ENCODE peak calls at places on chromosome 9, in six cellular contexts. H is BE2C, N is hepatocyte, M is upper lobe of right lung, E is brain microvascular endothelial cell, W is GM06990. Q is an unnamed sample.

GRCh38 chr9:21995652-21996275 is 1.2 kb downstream of the CDKN2B-AS1 start:
- DNase-seq in H (peak), N (peak), M (peak), E (no peak), W (peak), Q (peak)

GRCh38 chr9:81627481-81627880 is 61.9 kb downstream of the TLE1 start:
- DNase-seq in H (no peak), N (no peak), M (no peak), E (no peak), W (no peak), Q (no peak)

GRCh38 chr9:34256104-34256503 is 73.0 kb downstream of the KIF24 start:
- DNase-seq in H (peak), N (no peak), M (no peak), E (no peak), W (no peak), Q (no peak)

GRCh38 chr9:117616436-117616835 is 87.8 kb upstream of the TLR4 start:
- DNase-seq in H (peak), N (no peak), M (no peak), E (no peak), W (no peak), Q (no peak)

GRCh38 chr9:79686381-79687130 is 114.8 kb downstream of the TLE4 start:
- DNase-seq in H (no peak), N (no peak), M (no peak), E (peak), W (no peak), Q (no peak)

GRCh38 chr9:116064970-116065369 is 88.6 kb upstream of the PAPPA start:
- DNase-seq in H (no peak), N (no peak), M (no peak), E (no peak), W (no peak), Q (no peak)

GRCh38 chr9:27227192-27227591 is 69.8 kb downstream of the EQTN start:
- DNase-seq in H (no peak), N (no peak), M (no peak), E (peak), W (no peak), Q (no peak)

GRCh38 chr9:38343037-38343436 is 49.5 kb upstream of the ALDH1B1 start:
- DNase-seq in H (no peak), N (no peak), M (no peak), E (no peak), W (no peak), Q (no peak)

GRCh38 chr9:117160254-117160653 is 254.6 kb downstream of the ASTN2 start:
- DNase-seq in H (no peak), N (no peak), M (no peak), E (no peak), W (no peak), Q (no peak)

GRCh38 chr9:68895741-68896478 is 118.0 kb downstream of the PRKACG start:
- DNase-seq in H (no peak), N (no peak), M (no peak), E (peak), W (peak), Q (peak)

GRCh38 chr9:137965177-137965795 is 87.7 kb downstream of the CACNA1B start:
- DNase-seq in H (no peak), N (no peak), M (peak), E (no peak), W (no peak), Q (no peak)

GRCh38 chr9:98087420-98088354 is 31.2 kb downstream of the NANS start:
- DNase-seq in H (no peak), N (peak), M (peak), E (peak), W (peak), Q (peak)

GRCh38 chr9:101399641-101399965 is 952 bp downstream of the ZNF189 start:
- DNase-seq in H (no peak), N (no peak), M (no peak), E (no peak), W (no peak), Q (no peak)

GRCh38 chr9:8863886-8864881 is 1064.6 kb upstream of the DMAC1 start:
- DNase-seq in H (no peak), N (no peak), M (no peak), E (no peak), W (no peak), Q (no peak)

GRCh38 chr9:70421272-70422180 is 7.1 kb upstream of the KLF9 start:
- DNase-seq in H (no peak), N (peak), M (no peak), E (no peak), W (no peak), Q (no peak)

GRCh38 chr9:128927731-128928411 is 7.1 kb downstream of the PHYHD1 start:
- DNase-seq in H (peak), N (peak), M (no peak), E (peak), W (no peak), Q (peak)

GRCh38 chr9:87793292-87793691 is 67.4 kb downstream of the CTSL start:
- DNase-seq in H (no peak), N (peak), M (no peak), E (peak), W (no peak), Q (no peak)

DNA sequence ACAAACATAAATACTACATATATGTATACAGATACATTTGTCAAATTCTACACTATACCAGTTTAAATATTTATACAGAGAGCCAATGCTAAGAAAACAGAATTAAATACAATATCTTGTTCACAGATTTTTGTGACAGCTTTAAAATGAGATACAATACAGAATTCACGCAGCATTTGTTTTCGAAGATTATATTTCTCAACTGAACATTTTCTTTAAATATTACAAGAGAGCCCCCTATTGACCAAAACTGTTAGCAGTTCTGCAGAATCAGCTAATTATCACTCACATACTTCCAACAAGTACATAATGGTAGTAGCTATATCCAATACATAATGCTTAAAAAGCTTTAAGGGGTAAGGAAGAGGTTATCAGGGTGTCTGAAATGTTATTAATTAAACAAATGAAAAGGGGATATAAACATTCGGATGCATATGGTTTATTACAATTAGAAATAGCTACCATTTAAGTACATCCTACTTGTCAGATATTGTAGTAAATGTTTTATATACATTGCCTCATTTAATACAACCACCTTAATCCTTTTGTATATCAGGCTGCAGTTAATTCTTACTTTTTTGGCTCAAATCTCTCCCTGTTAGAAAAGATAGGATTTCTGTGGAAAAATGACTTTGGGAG is 31.7 kb downstream of the ZDHHC21 start:
- DNase-seq in H (no peak), N (peak), M (no peak), E (peak), W (no peak), Q (peak)
- TF ChIP-seq CTCF in H (peak), N (peak), M (peak), E (peak), W (peak), Q (peak)

GRCh38 chr9:114002271-114002985 is 75.7 kb downstream of the AMBP start:
- DNase-seq in H (no peak), N (no peak), M (no peak), E (no peak), W (no peak), Q (no peak)
- TF ChIP-seq CTCF in H (no peak), N (no peak), M (no peak), E (no peak), W (no peak), Q (no peak)

GRCh38 chr9:123927625-123928308 is 2.2 kb downstream of the DENND1A start:
- DNase-seq in H (no peak), N (peak), M (no peak), E (no peak), W (peak), Q (no peak)

GRCh38 chr9:123928471-123929176 is 1.3 kb downstream of the DENND1A start:
- DNase-seq in H (no peak), N (no peak), M (no peak), E (no peak), W (peak), Q (no peak)

GRCh38 chr9:123926986-123927385 is 2.9 kb downstream of the DENND1A start:
- DNase-seq in H (no peak), N (no peak), M (no peak), E (no peak), W (no peak), Q (no peak)

GRCh38 chr9:123929177-123929869 is 603 bp downstream of the DENND1A start:
- DNase-seq in H (no peak), N (peak), M (no peak), E (no peak), W (peak), Q (peak)

GRCh38 chr9:123929870-123930831 is at the start of gene DENND1A:
- DNase-seq in H (peak), N (peak), M (peak), E (peak), W (peak), Q (peak)
- TF ChIP-seq CTCF in H (no peak), N (no peak), M (no peak), E (no peak), W (no peak), Q (no peak)

GRCh38 chr9:105651806-105652205 is 10.5 kb upstream of the TAL2 start:
- DNase-seq in H (no peak), N (no peak), M (no peak), E (no peak), W (no peak), Q (no peak)

GRCh38 chr9:105658351-105658750 is 3.9 kb upstream of the TAL2 start:
- DNase-seq in H (no peak), N (no peak), M (no peak), E (no peak), W (no peak), Q (no peak)

GRCh38 chr9:105661011-105661410 is 1.2 kb upstream of the TAL2 start:
- DNase-seq in H (no peak), N (no peak), M (no peak), E (no peak), W (no peak), Q (no peak)

GRCh38 chr9:105656131-105656921 is 5.9 kb upstream of the TAL2 start:
- DNase-seq in H (peak), N (peak), M (no peak), E (no peak), W (peak), Q (peak)
- TF ChIP-seq CTCF in H (no peak), N (peak), M (no peak), E (no peak), W (peak), Q (peak)

Q was measured in GM10248.